ENCODE peak calls at places on chromosomes 3 and 15, in eight cellular contexts. One of them, this sample, is unnamed.

GRCh38 chr3:78091478-78092119 is 1051.7 kb downstream of the ROBO2 start:
- DNase-seq in NCI-H69: no peak
- DNase-seq in astrocyte of the cerebellum: no peak
- DNase-seq in activated naive CD8-positive, alpha-beta T cell treated with anti-CD3 and anti-CD28 coated beads, Interleukin-2, amount 50 U/mL, for 24 hours: no peak
- DNase-seq in stimulated activated CD8-positive, alpha-beta memory T cell treated with anti-CD3 and anti-CD28 coated beads, Interleukin-2, amount 100 ng/mL, for 48 hours: no peak
- DNase-seq in NCI-H226: peak
- DNase-seq in endothelial cell: no peak
- DNase-seq in AG09309: no peak
- DNase-seq in this sample: no peak

GRCh38 chr3:77889616-77890015 is 849.7 kb downstream of the ROBO2 start:
- DNase-seq in activated naive CD8-positive, alpha-beta T cell treated with anti-CD3 and anti-CD28 coated beads, Interleukin-2, amount 50 U/mL, for 24 hours: no peak
- DNase-seq in endothelial cell: no peak
- DNase-seq in AG09309: no peak
- DNase-seq in astrocyte of the cerebellum: no peak
- DNase-seq in NCI-H69: no peak
- DNase-seq in stimulated activated CD8-positive, alpha-beta memory T cell treated with anti-CD3 and anti-CD28 coated beads, Interleukin-2, amount 100 ng/mL, for 48 hours: no peak
- DNase-seq in NCI-H226: no peak
- DNase-seq in this sample: no peak

GRCh38 chr15:66080791-66081475 is 172.6 kb downstream of the MEGF11 start:
- DNase-seq in stimulated activated CD8-positive, alpha-beta memory T cell treated with anti-CD3 and anti-CD28 coated beads, Interleukin-2, amount 100 ng/mL, for 48 hours: no peak
- DNase-seq in endothelial cell: peak
- DNase-seq in AG09309: no peak
- DNase-seq in NCI-H69: no peak
- DNase-seq in activated naive CD8-positive, alpha-beta T cell treated with anti-CD3 and anti-CD28 coated beads, Interleukin-2, amount 50 U/mL, for 24 hours: no peak
- DNase-seq in NCI-H226: peak
- DNase-seq in astrocyte of the cerebellum: peak
- DNase-seq in this sample: peak

GRCh38 chr15:70530906-70531305 is 232.5 kb downstream of the UACA start:
- DNase-seq in astrocyte of the cerebellum: no peak
- DNase-seq in stimulated activated CD8-positive, alpha-beta memory T cell treated with anti-CD3 and anti-CD28 coated beads, Interleukin-2, amount 100 ng/mL, for 48 hours: no peak
- DNase-seq in endothelial cell: no peak
- DNase-seq in activated naive CD8-positive, alpha-beta T cell treated with anti-CD3 and anti-CD28 coated beads, Interleukin-2, amount 50 U/mL, for 24 hours: no peak
- DNase-seq in NCI-H226: no peak
- DNase-seq in AG09309: no peak
- DNase-seq in NCI-H69: no peak
- DNase-seq in this sample: no peak

GRCh38 chr3:195835791-195836190 is 24.1 kb upstream of the MUC4 start:
- DNase-seq in activated naive CD8-positive, alpha-beta T cell treated with anti-CD3 and anti-CD28 coated beads, Interleukin-2, amount 50 U/mL, for 24 hours: no peak
- DNase-seq in AG09309: no peak
- DNase-seq in stimulated activated CD8-positive, alpha-beta memory T cell treated with anti-CD3 and anti-CD28 coated beads, Interleukin-2, amount 100 ng/mL, for 48 hours: no peak
- DNase-seq in NCI-H226: no peak
- DNase-seq in endothelial cell: no peak
- DNase-seq in NCI-H69: no peak
- DNase-seq in astrocyte of the cerebellum: no peak
- DNase-seq in this sample: no peak

GRCh38 chr3:53180305-53181023 is 19.5 kb downstream of the PRKCD start:
- DNase-seq in NCI-H69: no peak
- DNase-seq in activated naive CD8-positive, alpha-beta T cell treated with anti-CD3 and anti-CD28 coated beads, Interleukin-2, amount 50 U/mL, for 24 hours: no peak
- DNase-seq in endothelial cell: no peak
- DNase-seq in astrocyte of the cerebellum: no peak
- DNase-seq in NCI-H226: no peak
- DNase-seq in AG09309: no peak
- DNase-seq in stimulated activated CD8-positive, alpha-beta memory T cell treated with anti-CD3 and anti-CD28 coated beads, Interleukin-2, amount 100 ng/mL, for 48 hours: no peak
- DNase-seq in this sample: no peak

GRCh38 chr3:100226712-100227429 is 33.9 kb upstream of the TBC1D23 start:
- DNase-seq in stimulated activated CD8-positive, alpha-beta memory T cell treated with anti-CD3 and anti-CD28 coated beads, Interleukin-2, amount 100 ng/mL, for 48 hours: no peak
- DNase-seq in AG09309: no peak
- DNase-seq in astrocyte of the cerebellum: no peak
- DNase-seq in NCI-H226: peak
- DNase-seq in activated naive CD8-positive, alpha-beta T cell treated with anti-CD3 and anti-CD28 coated beads, Interleukin-2, amount 50 U/mL, for 24 hours: no peak
- DNase-seq in NCI-H69: no peak
- DNase-seq in endothelial cell: no peak
- DNase-seq in this sample: peak

GRCh38 chr15:98673133-98673532 is 24.8 kb downstream of the IGF1R start:
- DNase-seq in NCI-H69: peak
- DNase-seq in endothelial cell: no peak
- DNase-seq in astrocyte of the cerebellum: no peak
- DNase-seq in AG09309: no peak
- DNase-seq in NCI-H226: no peak
- DNase-seq in stimulated activated CD8-positive, alpha-beta memory T cell treated with anti-CD3 and anti-CD28 coated beads, Interleukin-2, amount 100 ng/mL, for 48 hours: no peak
- DNase-seq in activated naive CD8-positive, alpha-beta T cell treated with anti-CD3 and anti-CD28 coated beads, Interleukin-2, amount 50 U/mL, for 24 hours: no peak
- DNase-seq in this sample: no peak

GRCh38 chr15:67509918-67510317 is 11.0 kb upstream of the C15orf61 start:
- DNase-seq in activated naive CD8-positive, alpha-beta T cell treated with anti-CD3 and anti-CD28 coated beads, Interleukin-2, amount 50 U/mL, for 24 hours: no peak
- DNase-seq in endothelial cell: no peak
- DNase-seq in NCI-H226: no peak
- DNase-seq in stimulated activated CD8-positive, alpha-beta memory T cell treated with anti-CD3 and anti-CD28 coated beads, Interleukin-2, amount 100 ng/mL, for 48 hours: no peak
- DNase-seq in AG09309: no peak
- DNase-seq in astrocyte of the cerebellum: no peak
- DNase-seq in NCI-H69: no peak
- DNase-seq in this sample: no peak

GRCh38 chr3:156489462-156489911 is 65.4 kb downstream of the SSR3 start:
- DNase-seq in NCI-H69: no peak
- DNase-seq in endothelial cell: no peak
- DNase-seq in NCI-H226: no peak
- DNase-seq in stimulated activated CD8-positive, alpha-beta memory T cell treated with anti-CD3 and anti-CD28 coated beads, Interleukin-2, amount 100 ng/mL, for 48 hours: no peak
- DNase-seq in astrocyte of the cerebellum: no peak
- DNase-seq in AG09309: peak
- DNase-seq in activated naive CD8-positive, alpha-beta T cell treated with anti-CD3 and anti-CD28 coated beads, Interleukin-2, amount 50 U/mL, for 24 hours: no peak
- DNase-seq in this sample: peak

GRCh38 chr3:141371882-141372281 is 3.6 kb downstream of the ZBTB38 start:
- DNase-seq in astrocyte of the cerebellum: no peak
- DNase-seq in stimulated activated CD8-positive, alpha-beta memory T cell treated with anti-CD3 and anti-CD28 coated beads, Interleukin-2, amount 100 ng/mL, for 48 hours: no peak
- DNase-seq in activated naive CD8-positive, alpha-beta T cell treated with anti-CD3 and anti-CD28 coated beads, Interleukin-2, amount 50 U/mL, for 24 hours: no peak
- DNase-seq in AG09309: no peak
- DNase-seq in NCI-H69: no peak
- DNase-seq in endothelial cell: no peak
- DNase-seq in NCI-H226: no peak
- DNase-seq in this sample: no peak

GRCh38 chr3:10758304-10759037 is 57.6 kb upstream of the SLC6A11 start:
- DNase-seq in activated naive CD8-positive, alpha-beta T cell treated with anti-CD3 and anti-CD28 coated beads, Interleukin-2, amount 50 U/mL, for 24 hours: peak
- DNase-seq in endothelial cell: peak
- DNase-seq in NCI-H69: peak
- DNase-seq in AG09309: peak
- DNase-seq in stimulated activated CD8-positive, alpha-beta memory T cell treated with anti-CD3 and anti-CD28 coated beads, Interleukin-2, amount 100 ng/mL, for 48 hours: peak
- DNase-seq in astrocyte of the cerebellum: peak
- DNase-seq in NCI-H226: peak
- DNase-seq in this sample: peak

GRCh38 chr3:189947948-189948723 is 172.6 kb downstream of the P3H2 start:
- DNase-seq in astrocyte of the cerebellum: no peak
- DNase-seq in endothelial cell: peak
- DNase-seq in stimulated activated CD8-positive, alpha-beta memory T cell treated with anti-CD3 and anti-CD28 coated beads, Interleukin-2, amount 100 ng/mL, for 48 hours: no peak
- DNase-seq in NCI-H226: peak
- DNase-seq in NCI-H69: peak
- DNase-seq in activated naive CD8-positive, alpha-beta T cell treated with anti-CD3 and anti-CD28 coated beads, Interleukin-2, amount 50 U/mL, for 24 hours: no peak
- DNase-seq in AG09309: no peak
- DNase-seq in this sample: no peak

This sample was measured in GM04504.